ENCODE peak calls at places on chromosome 1, in five cellular contexts. D, H, S, P and N are unnamed samples.

GRCh38 chr1:94055459-94056122 is 65.4 kb downstream of the ABCA4 start:
- DNase-seq in D (no peak), H (no peak), S (no peak), P (peak; percentile 71), N (no peak)

GRCh38 chr1:10980094-10980577 is 32.3 kb upstream of the TARDBP start:
- DNase-seq in P (peak; percentile 92), S (peak; percentile 87), H (no peak), D (no peak), N (no peak)

GRCh38 chr1:205610036-205610435 is 21.8 kb downstream of the ELK4 start:
- DNase-seq in P (peak; percentile 58), H (no peak), S (no peak), D (no peak), N (no peak)

GRCh38 chr1:212488436-212489283 is 55.9 kb downstream of the NENF start:
- DNase-seq in P (peak; percentile 28), H (peak; percentile 65), D (peak; percentile 68), S (peak; percentile 69), N (peak; percentile 88)

GRCh38 chr1:3712573-3713535 is 39.4 kb upstream of the CCDC27 start:
- DNase-seq in H (peak; percentile 33), P (no peak), S (no peak), D (no peak), N (peak; percentile 13)

GRCh38 chr1:235918032-235918431 is 51.3 kb upstream of the LYST start:
- DNase-seq in S (no peak), H (no peak), D (no peak), P (peak; percentile 47), N (no peak)

GRCh38 chr1:182563095-182563494 is 26.0 kb downstream of the RNASEL start:
- DNase-seq in P (no peak), D (no peak), S (no peak), H (no peak), N (no peak)

GRCh38 chr1:227391204-227391603 is 72.9 kb upstream of the CDC42BPA start:
- DNase-seq in D (no peak), S (no peak), P (no peak), H (no peak), N (peak; percentile 36)